ENCODE peak calls at places on chromosomes 4 and X, in five cellular contexts. One of them, this sample, is unnamed.

GRCh38 chrX:150429577-150429976 is 66.5 kb downstream of the MAMLD1 start:
- DNase-seq in cardiac fibroblast: peak; percentile 80
- DNase-seq in foreskin fibroblast: peak; percentile 74
- DNase-seq in body of pancreas: no peak
- DNase-seq in NB4: peak; percentile 86
- DNase-seq in this sample: no peak

GRCh38 chrX:97743014-97743413 is 859.3 kb downstream of the RPA4 start:
- DNase-seq in cardiac fibroblast: peak; percentile 1
- DNase-seq in foreskin fibroblast: no peak
- DNase-seq in body of pancreas: no peak
- DNase-seq in NB4: peak; percentile 16
- DNase-seq in this sample: peak; percentile 1

GRCh38 chr4:89358935-89359364 is 51.4 kb upstream of the GPRIN3 start:
- DNase-seq in cardiac fibroblast: no peak
- DNase-seq in foreskin fibroblast: no peak
- DNase-seq in body of pancreas: no peak
- DNase-seq in NB4: no peak
- DNase-seq in this sample: no peak

GRCh38 chr4:68367835-68368234 is 17.9 kb upstream of the YTHDC1 start:
- DNase-seq in cardiac fibroblast: no peak
- DNase-seq in foreskin fibroblast: no peak
- DNase-seq in body of pancreas: no peak
- DNase-seq in NB4: no peak
- DNase-seq in this sample: no peak

GRCh38 chr4:85459736-85460135 is 15.2 kb upstream of the ARHGAP24 start:
- DNase-seq in cardiac fibroblast: no peak
- DNase-seq in foreskin fibroblast: no peak
- DNase-seq in body of pancreas: peak; percentile 69
- DNase-seq in NB4: no peak
- DNase-seq in this sample: no peak

GRCh38 chrX:11558972-11559371 is 106.7 kb downstream of the ARHGAP6 start:
- DNase-seq in cardiac fibroblast: peak; percentile 27
- DNase-seq in foreskin fibroblast: no peak
- DNase-seq in body of pancreas: no peak
- DNase-seq in NB4: peak; percentile 46
- DNase-seq in this sample: peak; percentile 49

GRCh38 chrX:46198858-46199257 is 346.4 kb downstream of the ZNF674 start:
- DNase-seq in cardiac fibroblast: peak; percentile 6
- DNase-seq in foreskin fibroblast: peak; percentile 11
- DNase-seq in body of pancreas: no peak
- DNase-seq in NB4: no peak
- DNase-seq in this sample: no peak

GRCh38 chr4:88737304-88738015 is 39.8 kb upstream of the NAP1L5 start:
- DNase-seq in cardiac fibroblast: no peak
- DNase-seq in foreskin fibroblast: no peak
- DNase-seq in body of pancreas: peak; percentile 34
- DNase-seq in NB4: no peak
- DNase-seq in this sample: no peak

GRCh38 chr4:56078866-56079265 is 130.1 kb downstream of the CEP135 start:
- DNase-seq in cardiac fibroblast: no peak
- DNase-seq in foreskin fibroblast: no peak
- DNase-seq in body of pancreas: no peak
- DNase-seq in NB4: no peak
- DNase-seq in this sample: no peak

GRCh38 chr4:73251384-73251783 is 7.2 kb downstream of the ANKRD17 start:
- DNase-seq in cardiac fibroblast: peak; percentile 42
- DNase-seq in foreskin fibroblast: no peak
- DNase-seq in body of pancreas: no peak
- DNase-seq in NB4: no peak
- DNase-seq in this sample: no peak

GRCh38 chr4:8403173-8403753 is 37.3 kb downstream of the ACOX3 start:
- DNase-seq in cardiac fibroblast: peak; percentile 86
- DNase-seq in foreskin fibroblast: peak; percentile 95
- DNase-seq in body of pancreas: peak; percentile 68
- DNase-seq in NB4: peak; percentile 87
- DNase-seq in this sample: peak; percentile 42

GRCh38 chr4:11549525-11549924 is 120.8 kb upstream of the HS3ST1 start:
- DNase-seq in cardiac fibroblast: no peak
- DNase-seq in foreskin fibroblast: no peak
- DNase-seq in body of pancreas: no peak
- DNase-seq in NB4: no peak
- DNase-seq in this sample: no peak

GRCh38 chr4:61319156-61319555 is 119.0 kb downstream of the ADGRL3 start:
- DNase-seq in cardiac fibroblast: no peak
- DNase-seq in foreskin fibroblast: no peak
- DNase-seq in body of pancreas: no peak
- DNase-seq in NB4: no peak
- DNase-seq in this sample: no peak

GRCh38 chr4:95077864-95078263 is 320.1 kb downstream of the BMPR1B start:
- DNase-seq in cardiac fibroblast: peak; percentile 59
- DNase-seq in foreskin fibroblast: peak; percentile 1
- DNase-seq in body of pancreas: no peak
- DNase-seq in NB4: no peak
- DNase-seq in this sample: no peak

GRCh38 chrX:107629533-107629909 is 1.2 kb downstream of the PRPS1 start:
- DNase-seq in cardiac fibroblast: peak; percentile 38
- DNase-seq in foreskin fibroblast: peak; percentile 48
- DNase-seq in body of pancreas: no peak
- DNase-seq in NB4: peak; percentile 48
- DNase-seq in this sample: peak; percentile 19

GRCh38 chr4:67762091-67762490 is 7.9 kb upstream of the GNRHR start:
- DNase-seq in cardiac fibroblast: peak; percentile 36
- DNase-seq in foreskin fibroblast: peak; percentile 49
- DNase-seq in body of pancreas: no peak
- DNase-seq in NB4: no peak
- DNase-seq in this sample: peak; percentile 69

GRCh38 chr4:133146574-133147198 is 2.4 kb upstream of the PCDH10 start:
- DNase-seq in cardiac fibroblast: peak; percentile 66
- DNase-seq in foreskin fibroblast: peak; percentile 75
- DNase-seq in body of pancreas: no peak
- DNase-seq in NB4: peak; percentile 25
- DNase-seq in this sample: peak; percentile 22

GRCh38 chrX:154040307-154040756 is 20.6 kb upstream of the IRAK1 start:
- DNase-seq in cardiac fibroblast: peak; percentile 89
- DNase-seq in foreskin fibroblast: peak; percentile 88
- DNase-seq in body of pancreas: no peak
- DNase-seq in NB4: peak; percentile 79
- DNase-seq in this sample: no peak

GRCh38 chr4:140861359-140862181 is 105.4 kb upstream of the TBC1D9 start:
- DNase-seq in cardiac fibroblast: peak; percentile 93
- DNase-seq in foreskin fibroblast: peak; percentile 92
- DNase-seq in body of pancreas: peak; percentile 75
- DNase-seq in NB4: peak; percentile 73
- DNase-seq in this sample: peak; percentile 87

GRCh38 chr4:147789596-147789995 is 57.7 kb downstream of the ARHGAP10 start:
- DNase-seq in cardiac fibroblast: peak; percentile 36
- DNase-seq in foreskin fibroblast: peak; percentile 68
- DNase-seq in body of pancreas: no peak
- DNase-seq in NB4: no peak
- DNase-seq in this sample: no peak

GRCh38 chr4:21757281-21757680 is 191.3 kb downstream of the KCNIP4 start:
- DNase-seq in cardiac fibroblast: no peak
- DNase-seq in foreskin fibroblast: no peak
- DNase-seq in body of pancreas: no peak
- DNase-seq in NB4: no peak
- DNase-seq in this sample: no peak

GRCh38 chr4:88857588-88857987 is 160.0 kb upstream of the NAP1L5 start:
- DNase-seq in cardiac fibroblast: peak; percentile 9
- DNase-seq in foreskin fibroblast: no peak
- DNase-seq in body of pancreas: no peak
- DNase-seq in NB4: no peak
- DNase-seq in this sample: no peak

GRCh38 chr4:152536545-152537182 is 772 bp upstream of the FBXW7 start:
- DNase-seq in cardiac fibroblast: peak; percentile 61
- DNase-seq in foreskin fibroblast: peak; percentile 67
- DNase-seq in body of pancreas: no peak
- DNase-seq in NB4: peak; percentile 73
- DNase-seq in this sample: peak; percentile 76

GRCh38 chrX:124239911-124240310 is 92.5 kb upstream of the TEX13D start:
- DNase-seq in cardiac fibroblast: no peak
- DNase-seq in foreskin fibroblast: no peak
- DNase-seq in body of pancreas: no peak
- DNase-seq in NB4: no peak
- DNase-seq in this sample: peak; percentile 71

GRCh38 chr4:26991057-26991456 is 130.4 kb downstream of the STIM2 start:
- DNase-seq in cardiac fibroblast: no peak
- DNase-seq in foreskin fibroblast: no peak
- DNase-seq in body of pancreas: no peak
- DNase-seq in NB4: no peak
- DNase-seq in this sample: no peak

GRCh38 chr4:8556341-8557150 is 23.6 kb upstream of the GPR78 start:
- DNase-seq in cardiac fibroblast: peak; percentile 42
- DNase-seq in foreskin fibroblast: peak; percentile 25
- DNase-seq in body of pancreas: no peak
- DNase-seq in NB4: no peak
- DNase-seq in this sample: no peak

GRCh38 chrX:5965406-5965805 is 263.3 kb downstream of the NLGN4X start:
- DNase-seq in cardiac fibroblast: no peak
- DNase-seq in foreskin fibroblast: no peak
- DNase-seq in body of pancreas: no peak
- DNase-seq in NB4: no peak
- DNase-seq in this sample: no peak
- H3K4me3 ChIP-seq in cardiac fibroblast: no peak overlapping the region
- H3K4me3 ChIP-seq in foreskin fibroblast: no peak overlapping the region
- H3K4me3 ChIP-seq in body of pancreas: no peak overlapping the region
- H3K4me3 ChIP-seq in NB4: no peak overlapping the region
- H3K4me3 ChIP-seq in this sample: no peak overlapping the region

GRCh38 chr4:3801931-3802550 is 35.9 kb downstream of the ADRA2C start:
- DNase-seq in cardiac fibroblast: no peak
- DNase-seq in foreskin fibroblast: no peak
- DNase-seq in body of pancreas: no peak
- DNase-seq in NB4: no peak
- DNase-seq in this sample: no peak

GRCh38 chr4:3802571-3803474 is 36.6 kb downstream of the ADRA2C start:
- DNase-seq in cardiac fibroblast: no peak
- DNase-seq in foreskin fibroblast: no peak
- DNase-seq in body of pancreas: no peak
- DNase-seq in NB4: peak; percentile 83
- DNase-seq in this sample: no peak

GRCh38 chr4:3803475-3803847 is 37.3 kb downstream of the ADRA2C start:
- DNase-seq in cardiac fibroblast: no peak
- DNase-seq in foreskin fibroblast: no peak
- DNase-seq in body of pancreas: no peak
- DNase-seq in NB4: no peak
- DNase-seq in this sample: no peak

GRCh38 chr4:3800351-3800750 is 34.2 kb downstream of the ADRA2C start:
- DNase-seq in cardiac fibroblast: no peak
- DNase-seq in foreskin fibroblast: no peak
- DNase-seq in body of pancreas: no peak
- DNase-seq in NB4: no peak
- DNase-seq in this sample: no peak

DNA sequence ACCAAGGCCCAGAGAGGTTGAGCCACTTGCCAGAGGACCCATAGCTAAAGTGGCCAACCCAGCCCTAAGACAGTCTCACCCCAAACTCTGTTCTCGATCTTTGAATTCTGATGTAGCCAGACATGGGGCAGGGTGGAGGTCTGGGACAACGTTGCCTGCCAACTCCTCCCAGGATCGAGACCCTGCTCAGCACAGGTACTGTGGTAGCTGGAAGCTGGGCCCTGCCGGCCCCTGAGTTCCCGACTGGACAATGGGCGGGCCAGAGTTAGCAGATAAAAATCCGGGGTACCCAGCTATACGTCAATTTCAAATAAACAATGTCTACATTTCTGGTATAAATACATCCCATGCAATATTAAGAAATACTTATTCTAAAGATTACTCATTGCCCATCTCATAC is 35.3 kb downstream of the ADRA2C start:
- DNase-seq in cardiac fibroblast: no peak
- DNase-seq in foreskin fibroblast: no peak
- DNase-seq in body of pancreas: no peak
- DNase-seq in NB4: no peak
- DNase-seq in this sample: no peak
- TF ChIP-seq CTCF in cardiac fibroblast: no peak
- TF ChIP-seq CTCF in foreskin fibroblast: no peak
- TF ChIP-seq CTCF in body of pancreas: no peak
- TF ChIP-seq CTCF in NB4: no peak
- TF ChIP-seq CTCF in this sample: no peak

GRCh38 chr4:76897522-76898384 is at the start of gene SOWAHB:
- DNase-seq in cardiac fibroblast: no peak
- DNase-seq in foreskin fibroblast: peak; percentile 25
- DNase-seq in body of pancreas: peak; percentile 95
- DNase-seq in NB4: no peak
- DNase-seq in this sample: peak; percentile 32

GRCh38 chr4:76898385-76898692 is 395 bp upstream of the SOWAHB start:
- DNase-seq in cardiac fibroblast: no peak
- DNase-seq in foreskin fibroblast: no peak
- DNase-seq in body of pancreas: no peak
- DNase-seq in NB4: no peak
- DNase-seq in this sample: no peak

GRCh38 chr4:76896048-76896447 is 1.9 kb downstream of the SOWAHB start:
- DNase-seq in cardiac fibroblast: no peak
- DNase-seq in foreskin fibroblast: no peak
- DNase-seq in body of pancreas: no peak
- DNase-seq in NB4: no peak
- DNase-seq in this sample: no peak

GRCh38 chr4:76896731-76897521 is 1.0 kb downstream of the SOWAHB start:
- DNase-seq in cardiac fibroblast: peak; percentile 9
- DNase-seq in foreskin fibroblast: peak; percentile 56
- DNase-seq in body of pancreas: peak; percentile 69
- DNase-seq in NB4: no peak
- DNase-seq in this sample: no peak

GRCh38 chr4:76898949-76899640 is 1.2 kb upstream of the SOWAHB start:
- DNase-seq in cardiac fibroblast: peak; percentile 18
- DNase-seq in foreskin fibroblast: no peak
- DNase-seq in body of pancreas: no peak
- DNase-seq in NB4: no peak
- DNase-seq in this sample: no peak
- H3K4me3 ChIP-seq in cardiac fibroblast: no peak overlapping the region
- H3K4me3 ChIP-seq in foreskin fibroblast: no peak overlapping the region
- H3K4me3 ChIP-seq in body of pancreas: no peak overlapping the region
- H3K4me3 ChIP-seq in NB4: no peak overlapping the region
- H3K4me3 ChIP-seq in this sample: no peak overlapping the region

DNA sequence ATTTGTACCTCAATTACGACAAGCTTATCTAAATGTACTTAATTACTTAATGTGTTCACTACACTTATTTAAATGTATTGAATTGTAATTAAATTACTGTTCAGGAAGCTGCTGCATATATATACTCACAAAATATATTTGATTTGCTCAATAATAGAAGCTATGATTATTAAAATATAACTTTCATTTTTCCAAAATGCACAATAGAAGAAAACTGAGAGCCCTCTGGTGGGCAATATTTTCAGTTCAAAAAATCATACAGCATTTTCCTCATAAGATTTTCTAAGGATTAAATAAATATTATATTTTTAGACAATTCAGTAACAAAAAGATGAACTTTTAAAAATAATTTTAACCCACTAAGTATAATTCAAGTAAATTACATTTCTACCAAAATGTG is 217.3 kb downstream of the DKK2 start:
- DNase-seq in cardiac fibroblast: peak; percentile 22
- DNase-seq in foreskin fibroblast: peak; percentile 21
- DNase-seq in body of pancreas: no peak
- DNase-seq in NB4: no peak
- DNase-seq in this sample: no peak
- TF ChIP-seq CTCF in cardiac fibroblast: peak; percentile 26
- TF ChIP-seq CTCF in foreskin fibroblast: peak; percentile 19
- TF ChIP-seq CTCF in body of pancreas: no peak
- TF ChIP-seq CTCF in NB4: no peak
- TF ChIP-seq CTCF in this sample: no peak

This sample was measured in GM12865.